ENCODE peak calls at places on chromosome 3, in five cellular contexts. X is IMR-90, V is K562, G is A549, R is GM12878. J is an unnamed sample.

GRCh38 chr3:5787863-5788488 is 600.5 kb downstream of the EDEM1 start:
- DNase-seq in X (no peak), V (no peak), G (peak; percentile 24), R (no peak), J (peak; percentile 22)

GRCh38 chr3:195081242-195081963 is 189.6 kb downstream of the XXYLT1 start:
- DNase-seq in X (peak; percentile 78), V (no peak), G (no peak), R (no peak), J (no peak)

GRCh38 chr3:30604566-30604965 is 1.8 kb upstream of the TGFBR2 start:
- DNase-seq in X (no peak), V (no peak), G (no peak), R (no peak), J (no peak)

GRCh38 chr3:141401584-141402475 is 33.5 kb downstream of the ZBTB38 start:
- DNase-seq in X (no peak), V (no peak), G (peak; percentile 50), R (no peak), J (peak; percentile 90)

GRCh38 chr3:4943553-4943952 is 35.7 kb upstream of the BHLHE40 start:
- DNase-seq in X (no peak), V (peak; percentile 52), G (peak; percentile 45), R (no peak), J (no peak)

GRCh38 chr3:115814778-115815380 is 191.6 kb downstream of the GAP43 start:
- DNase-seq in X (peak; percentile 76), V (peak; percentile 55), G (peak; percentile 71), R (no peak), J (peak; percentile 68)

GRCh38 chr3:42672495-42672894 is 12.8 kb upstream of the KLHL40 start:
- DNase-seq in X (no peak), V (no peak), G (no peak), R (no peak), J (no peak)

GRCh38 chr3:40908612-40909011 is 290.7 kb upstream of the CTNNB1 start:
- DNase-seq in X (no peak), V (no peak), G (no peak), R (no peak), J (no peak)

GRCh38 chr3:33372218-33373081 is 67.8 kb downstream of the UBP1 start:
- DNase-seq in X (peak; percentile 73), V (peak; percentile 66), G (peak; percentile 29), R (no peak), J (peak; percentile 55)

GRCh38 chr3:56980283-56980682 is 80.2 kb upstream of the SPATA12 start:
- DNase-seq in X (no peak), V (no peak), G (no peak), R (no peak), J (no peak)

GRCh38 chr3:194773666-194774455 is 88.2 kb downstream of the FAM43A start:
- DNase-seq in X (no peak), V (no peak), G (no peak), R (no peak), J (no peak)

GRCh38 chr3:158279584-158279983 is 169.7 kb downstream of the RSRC1 start:
- DNase-seq in X (no peak), V (no peak), G (no peak), R (no peak), J (no peak)

GRCh38 chr3:150055332-150055731 is 84.6 kb upstream of the PFN2 start:
- DNase-seq in X (no peak), V (no peak), G (no peak), R (no peak), J (no peak)

GRCh38 chr3:31941230-31941632 is 39.8 kb downstream of the OSBPL10 start:
- DNase-seq in X (no peak), V (no peak), G (no peak), R (no peak), J (no peak)

GRCh38 chr3:160485931-160486330 is 36.3 kb upstream of the TRIM59 start:
- DNase-seq in X (no peak), V (no peak), G (peak; percentile 15), R (no peak), J (no peak)

GRCh38 chr3:192487032-192487431 is 240.3 kb downstream of the FGF12 start:
- DNase-seq in X (no peak), V (no peak), G (no peak), R (no peak), J (no peak)

GRCh38 chr3:143302638-143303171 is 183.1 kb downstream of the CHST2 start:
- DNase-seq in X (peak; percentile 74), V (no peak), G (no peak), R (no peak), J (no peak)

GRCh38 chr3:37595784-37596180 is 265.9 kb upstream of the CTDSPL start:
- DNase-seq in X (no peak), V (no peak), G (no peak), R (no peak), J (no peak)

GRCh38 chr3:40623567-40623966 is 98.8 kb downstream of the ZNF621 start:
- DNase-seq in X (no peak), V (peak; percentile 27), G (no peak), R (peak; percentile 63), J (no peak)

GRCh38 chr3:17412950-17413530 is 329.4 kb downstream of the TBC1D5 start:
- DNase-seq in X (peak; percentile 64), V (peak; percentile 46), G (peak; percentile 27), R (peak; percentile 41), J (peak; percentile 20)

GRCh38 chr3:136535906-136536305 is 216.3 kb downstream of the STAG1 start:
- DNase-seq in X (peak; percentile 78), V (no peak), G (no peak), R (no peak), J (no peak)

GRCh38 chr3:17359911-17360310 is 382.5 kb downstream of the TBC1D5 start:
- DNase-seq in X (peak; percentile 29), V (no peak), G (no peak), R (no peak), J (no peak)

GRCh38 chr3:107904536-107905066 is 186.2 kb downstream of the CD47 start:
- DNase-seq in X (no peak), V (no peak), G (no peak), R (no peak), J (no peak)

GRCh38 chr3:113275876-113276580 is 64.7 kb downstream of the BOC start:
- DNase-seq in X (peak; percentile 41), V (no peak), G (no peak), R (peak; percentile 25), J (no peak)

GRCh38 chr3:138136208-138136607 is 4.0 kb upstream of the A4GNT start:
- DNase-seq in X (no peak), V (no peak), G (no peak), R (no peak), J (no peak)

GRCh38 chr3:58293516-58293915 is 12.5 kb upstream of the RPP14 start:
- DNase-seq in X (no peak), V (no peak), G (no peak), R (no peak), J (no peak)

GRCh38 chr3:42855547-42856380 is 19.9 kb downstream of the CYP8B1 start:
- DNase-seq in X (no peak), V (peak; percentile 41), G (no peak), R (no peak), J (no peak)

GRCh38 chr3:32022947-32023346 is 41.4 kb downstream of the ZNF860 start:
- DNase-seq in X (no peak), V (no peak), G (no peak), R (no peak), J (no peak)

GRCh38 chr3:32973982-32974381 is 22.5 kb downstream of the CCR4 start:
- DNase-seq in X (peak; percentile 63), V (no peak), G (no peak), R (no peak), J (no peak)

GRCh38 chr3:134879991-134880390 is 84.9 kb downstream of the EPHB1 start:
- DNase-seq in X (no peak), V (no peak), G (no peak), R (no peak), J (no peak)

GRCh38 chr3:69925506-69925905 is 74.0 kb upstream of the SAMMSON start:
- DNase-seq in X (peak; percentile 68), V (no peak), G (no peak), R (no peak), J (no peak)

GRCh38 chr3:42263354-42264346 is 2.3 kb downstream of the CCK start:
- DNase-seq in X (no peak), V (no peak), G (no peak), R (no peak), J (peak; percentile 74)

GRCh38 chr3:13268120-13268519 is 152.0 kb downstream of the NUP210 start:
- DNase-seq in X (no peak), V (no peak), G (no peak), R (no peak), J (no peak)
- TF ChIP-seq RCOR1 in X (no peak), V (no peak), G (no peak), R (no peak), J (no peak)

GRCh38 chr3:26100176-26100575 is 310.3 kb downstream of the OXSM start:
- DNase-seq in X (no peak), V (no peak), G (no peak), R (no peak), J (no peak)
- TF ChIP-seq RCOR1 in X (no peak), V (no peak), G (no peak), R (no peak), J (no peak)

DNA sequence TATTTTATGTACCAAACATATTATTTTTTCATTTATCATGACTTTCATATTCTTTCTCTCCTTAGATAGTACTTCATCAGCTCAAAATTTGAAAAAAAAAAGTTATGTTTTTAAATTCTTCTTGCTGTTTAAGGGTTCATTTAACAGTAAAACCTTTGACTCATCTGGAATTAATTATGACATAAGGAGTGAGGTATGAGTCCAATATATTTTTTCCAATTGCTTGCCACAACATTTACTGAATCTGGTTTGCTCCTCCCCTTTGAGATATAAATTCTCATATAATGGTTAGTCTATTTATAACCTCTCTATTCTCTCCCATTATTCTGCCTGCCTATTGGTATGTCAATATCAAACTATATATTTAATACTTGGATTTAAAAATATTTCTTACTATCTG is 387.8 kb downstream of the TUSC7 start:
- DNase-seq in X (peak; percentile 29), V (no peak), G (no peak), R (no peak), J (no peak)
- TF ChIP-seq RCOR1 in X (no peak), V (no peak), G (no peak), R (no peak), J (no peak)

DNA sequence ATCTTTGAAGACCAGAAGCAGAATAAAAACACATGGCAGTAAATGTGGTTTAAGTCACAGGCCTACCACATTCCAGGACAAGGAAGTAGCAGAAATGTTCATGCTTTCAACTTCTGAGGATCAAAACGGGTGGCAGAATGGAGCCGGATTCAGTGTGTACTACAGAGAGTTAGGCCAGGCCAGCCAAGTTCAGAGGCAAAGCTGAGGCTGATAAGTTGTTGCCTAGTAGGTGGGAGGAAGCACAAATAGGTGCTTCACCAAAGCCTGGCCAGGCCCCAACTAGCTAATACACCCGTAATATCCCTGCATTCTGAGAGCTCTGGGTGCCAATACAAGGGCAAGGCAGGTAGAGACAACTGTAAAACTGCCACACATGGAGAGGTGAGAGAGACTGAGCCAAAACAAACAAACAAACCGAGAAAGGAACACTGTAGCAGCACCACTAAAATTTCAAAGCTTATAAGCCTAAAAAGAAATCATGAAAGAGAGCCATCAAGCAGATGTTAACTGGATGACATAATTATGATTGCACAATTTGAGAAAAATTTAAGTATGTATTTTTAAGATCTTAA is 156.4 kb upstream of the CBLB start:
- DNase-seq in X (peak; percentile 23), V (no peak), G (no peak), R (no peak), J (peak; percentile 4)
- TF ChIP-seq RCOR1 in X (no peak), V (no peak), G (no peak), R (no peak), J (no peak)

GRCh38 chr3:99630815-99631214 is 7.6 kb upstream of the COL8A1 start:
- DNase-seq in X (no peak), V (no peak), G (no peak), R (no peak), J (no peak)
- TF ChIP-seq RCOR1 in X (no peak), V (no peak), G (no peak), R (no peak), J (no peak)